ENCODE peak calls at places on chromosomes 7 and 10, in six cellular contexts. One of them, this sample, is unnamed.

GRCh38 chr10:119643306-119644214 is 7.6 kb upstream of the BAG3 start:
- DNase-seq in IMR-90: no peak
- DNase-seq in GM12865: no peak
- DNase-seq in GM12878: no peak
- DNase-seq in fibroblast of lung: peak; percentile 55
- DNase-seq in Panc1: no peak
- DNase-seq in this sample: no peak

GRCh38 chr10:119120413-119120867 is 16.5 kb downstream of the DENND10 start:
- DNase-seq in IMR-90: peak; percentile 83
- DNase-seq in GM12865: peak; percentile 90
- DNase-seq in GM12878: peak; percentile 88
- DNase-seq in fibroblast of lung: peak; percentile 68
- DNase-seq in Panc1: no peak
- DNase-seq in this sample: no peak

GRCh38 chr10:74585231-74586087 is 240.9 kb upstream of the KAT6B start:
- DNase-seq in IMR-90: peak; percentile 0
- DNase-seq in GM12865: peak; percentile 91
- DNase-seq in GM12878: peak; percentile 96
- DNase-seq in fibroblast of lung: no peak
- DNase-seq in Panc1: no peak
- DNase-seq in this sample: peak; percentile 74

GRCh38 chr7:133315332-133316040 is 62.6 kb downstream of the EXOC4 start:
- DNase-seq in IMR-90: peak; percentile 75
- DNase-seq in GM12865: no peak
- DNase-seq in GM12878: no peak
- DNase-seq in fibroblast of lung: peak; percentile 79
- DNase-seq in Panc1: no peak
- DNase-seq in this sample: no peak

GRCh38 chr10:113854757-113855626 is 531 bp downstream of the NHLRC2 start:
- DNase-seq in IMR-90: peak; percentile 28
- DNase-seq in GM12865: peak; percentile 80
- DNase-seq in GM12878: no peak
- DNase-seq in fibroblast of lung: peak; percentile 51
- DNase-seq in Panc1: no peak
- DNase-seq in this sample: peak; percentile 81

GRCh38 chr7:118169146-118169545 is 14.8 kb upstream of the LSM8 start:
- DNase-seq in IMR-90: peak; percentile 41
- DNase-seq in GM12865: no peak
- DNase-seq in GM12878: no peak
- DNase-seq in fibroblast of lung: peak; percentile 28
- DNase-seq in Panc1: no peak
- DNase-seq in this sample: no peak

GRCh38 chr7:16677978-16678494 is 32.1 kb downstream of the BZW2 start:
- DNase-seq in IMR-90: no peak
- DNase-seq in GM12865: no peak
- DNase-seq in GM12878: no peak
- DNase-seq in fibroblast of lung: no peak
- DNase-seq in Panc1: no peak
- DNase-seq in this sample: no peak

GRCh38 chr10:107971411-107971810 is 806.9 kb upstream of the SORCS1 start:
- DNase-seq in IMR-90: no peak
- DNase-seq in GM12865: no peak
- DNase-seq in GM12878: no peak
- DNase-seq in fibroblast of lung: peak; percentile 57
- DNase-seq in Panc1: no peak
- DNase-seq in this sample: no peak

GRCh38 chr7:91632948-91633519 is 247.5 kb downstream of the MTERF1 start:
- DNase-seq in IMR-90: no peak
- DNase-seq in GM12865: no peak
- DNase-seq in GM12878: no peak
- DNase-seq in fibroblast of lung: no peak
- DNase-seq in Panc1: no peak
- DNase-seq in this sample: no peak

GRCh38 chr10:33800545-33800944 is 466.1 kb upstream of the NRP1 start:
- DNase-seq in IMR-90: peak; percentile 11
- DNase-seq in GM12865: no peak
- DNase-seq in GM12878: no peak
- DNase-seq in fibroblast of lung: peak; percentile 3
- DNase-seq in Panc1: no peak
- DNase-seq in this sample: no peak

GRCh38 chr10:29481906-29482440 is 152.8 kb downstream of the SVIL start:
- DNase-seq in IMR-90: no peak
- DNase-seq in GM12865: no peak
- DNase-seq in GM12878: no peak
- DNase-seq in fibroblast of lung: no peak
- DNase-seq in Panc1: no peak
- DNase-seq in this sample: no peak

GRCh38 chr10:44316187-44316921 is 68.5 kb downstream of the CXCL12 start:
- DNase-seq in IMR-90: no peak
- DNase-seq in GM12865: peak; percentile 66
- DNase-seq in GM12878: no peak
- DNase-seq in fibroblast of lung: no peak
- DNase-seq in Panc1: no peak
- DNase-seq in this sample: no peak

GRCh38 chr10:128491686-128492085 is 365.5 kb upstream of the MKI67 start:
- DNase-seq in IMR-90: no peak
- DNase-seq in GM12865: no peak
- DNase-seq in GM12878: no peak
- DNase-seq in fibroblast of lung: no peak
- DNase-seq in Panc1: no peak
- DNase-seq in this sample: no peak

GRCh38 chr10:50497758-50498157 is 126.0 kb downstream of the SGMS1 start:
- DNase-seq in IMR-90: peak; percentile 86
- DNase-seq in GM12865: peak; percentile 90
- DNase-seq in GM12878: peak; percentile 83
- DNase-seq in fibroblast of lung: peak; percentile 86
- DNase-seq in Panc1: no peak
- DNase-seq in this sample: no peak

GRCh38 chr10:70367195-70367796 is 15.1 kb downstream of the LRRC20 start:
- DNase-seq in IMR-90: peak; percentile 94
- DNase-seq in GM12865: no peak
- DNase-seq in GM12878: no peak
- DNase-seq in fibroblast of lung: peak; percentile 85
- DNase-seq in Panc1: no peak
- DNase-seq in this sample: no peak

GRCh38 chr7:47571355-47572100 is 10.4 kb downstream of the TNS3 start:
- DNase-seq in IMR-90: peak; percentile 95
- DNase-seq in GM12865: no peak
- DNase-seq in GM12878: no peak
- DNase-seq in fibroblast of lung: peak; percentile 97
- DNase-seq in Panc1: no peak
- DNase-seq in this sample: no peak

GRCh38 chr10:61830846-61831273 is 70.6 kb upstream of the ARID5B start:
- DNase-seq in IMR-90: no peak
- DNase-seq in GM12865: no peak
- DNase-seq in GM12878: no peak
- DNase-seq in fibroblast of lung: no peak
- DNase-seq in Panc1: no peak
- DNase-seq in this sample: no peak

GRCh38 chr7:142134944-142135343 is 23.4 kb downstream of the MGAM2 start:
- DNase-seq in IMR-90: no peak
- DNase-seq in GM12865: no peak
- DNase-seq in GM12878: no peak
- DNase-seq in fibroblast of lung: no peak
- DNase-seq in Panc1: no peak
- DNase-seq in this sample: no peak

GRCh38 chr7:43649755-43650274 is 66.9 kb downstream of the STK17A start:
- DNase-seq in IMR-90: peak; percentile 50
- DNase-seq in GM12865: peak; percentile 96
- DNase-seq in GM12878: peak; percentile 97
- DNase-seq in fibroblast of lung: peak; percentile 42
- DNase-seq in Panc1: no peak
- DNase-seq in this sample: no peak

GRCh38 chr7:158187055-158187770 is 400.4 kb downstream of the PTPRN2 start:
- DNase-seq in IMR-90: no peak
- DNase-seq in GM12865: no peak
- DNase-seq in GM12878: no peak
- DNase-seq in fibroblast of lung: peak; percentile 61
- DNase-seq in Panc1: no peak
- DNase-seq in this sample: no peak

GRCh38 chr10:95767884-95768556 is 12.1 kb downstream of the ENTPD1 start:
- DNase-seq in IMR-90: peak; percentile 66
- DNase-seq in GM12865: peak; percentile 88
- DNase-seq in GM12878: no peak
- DNase-seq in fibroblast of lung: peak; percentile 10
- DNase-seq in Panc1: no peak
- DNase-seq in this sample: no peak

GRCh38 chr10:14282271-14282670 is 48.5 kb downstream of the FRMD4A start:
- DNase-seq in IMR-90: peak; percentile 44
- DNase-seq in GM12865: no peak
- DNase-seq in GM12878: no peak
- DNase-seq in fibroblast of lung: peak; percentile 60
- DNase-seq in Panc1: no peak
- DNase-seq in this sample: peak; percentile 12

GRCh38 chr7:117066668-117067067 is 113.4 kb downstream of the ST7 start:
- DNase-seq in IMR-90: no peak
- DNase-seq in GM12865: no peak
- DNase-seq in GM12878: no peak
- DNase-seq in fibroblast of lung: no peak
- DNase-seq in Panc1: no peak
- DNase-seq in this sample: peak; percentile 14

GRCh38 chr7:16080131-16080530 is 341.2 kb downstream of the CRPPA start:
- DNase-seq in IMR-90: no peak
- DNase-seq in GM12865: no peak
- DNase-seq in GM12878: no peak
- DNase-seq in fibroblast of lung: no peak
- DNase-seq in Panc1: no peak
- DNase-seq in this sample: no peak

GRCh38 chr7:108310351-108310750 is 145.9 kb downstream of the NRCAM start:
- DNase-seq in IMR-90: no peak
- DNase-seq in GM12865: no peak
- DNase-seq in GM12878: no peak
- DNase-seq in fibroblast of lung: peak; percentile 67
- DNase-seq in Panc1: no peak
- DNase-seq in this sample: no peak

GRCh38 chr7:134737561-134738353 is 41.7 kb upstream of the CALD1 start:
- DNase-seq in IMR-90: peak; percentile 83
- DNase-seq in GM12865: peak; percentile 66
- DNase-seq in GM12878: peak; percentile 36
- DNase-seq in fibroblast of lung: peak; percentile 98
- DNase-seq in Panc1: no peak
- DNase-seq in this sample: peak; percentile 37

GRCh38 chr10:63977329-63977923 is 456.2 kb downstream of the REEP3 start:
- DNase-seq in IMR-90: peak; percentile 13
- DNase-seq in GM12865: peak; percentile 72
- DNase-seq in GM12878: no peak
- DNase-seq in fibroblast of lung: no peak
- DNase-seq in Panc1: peak; percentile 2
- DNase-seq in this sample: peak; percentile 68

GRCh38 chr10:14436233-14436632 is 105.5 kb upstream of the FRMD4A start:
- DNase-seq in IMR-90: no peak
- DNase-seq in GM12865: no peak
- DNase-seq in GM12878: no peak
- DNase-seq in fibroblast of lung: no peak
- DNase-seq in Panc1: no peak
- DNase-seq in this sample: no peak

DNA sequence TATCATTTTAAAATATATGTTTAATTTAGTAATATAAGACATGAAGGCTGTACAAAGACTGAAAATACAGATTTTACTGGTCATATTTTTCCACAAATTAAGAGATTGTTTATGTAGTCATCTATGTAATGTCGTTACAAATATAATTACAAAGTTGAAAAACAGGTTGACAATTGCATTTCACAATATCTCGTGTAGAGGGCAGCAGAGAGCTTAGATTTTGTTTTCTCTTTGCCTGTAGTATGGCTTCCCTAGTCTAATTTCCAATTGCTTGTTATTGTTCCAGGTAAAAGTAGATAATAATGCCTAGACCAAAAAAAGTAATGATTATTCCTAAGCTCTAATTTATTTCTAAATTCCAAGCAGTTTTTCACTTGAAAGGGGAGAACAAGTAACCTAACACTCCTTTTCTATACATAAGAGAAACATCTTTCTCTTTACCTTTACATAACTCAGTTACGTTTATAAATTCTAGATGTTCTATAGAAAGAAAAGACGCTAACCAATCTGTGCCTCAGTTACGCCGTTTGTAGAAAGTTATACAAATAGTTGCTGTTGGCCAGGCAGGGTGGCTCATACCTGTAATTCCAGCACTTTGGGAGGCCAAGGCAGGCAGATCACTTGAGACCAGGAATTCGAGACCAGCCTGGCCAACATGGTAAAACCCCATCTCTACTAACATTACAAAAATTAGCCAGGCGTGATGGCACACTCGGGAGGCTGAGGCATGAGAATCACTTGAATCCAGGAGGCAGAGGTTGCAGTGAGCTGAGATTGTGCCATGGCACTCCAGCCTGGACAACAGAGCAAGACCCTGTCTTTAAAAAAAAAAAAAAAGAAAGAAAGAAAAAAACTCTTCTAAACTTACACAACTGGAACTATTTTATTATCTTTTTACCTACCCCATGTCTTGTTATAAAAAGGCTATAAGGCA is 30.0 kb downstream of the NET1 start:
- DNase-seq in IMR-90: peak; percentile 55
- DNase-seq in GM12865: peak; percentile 59
- DNase-seq in GM12878: no peak
- DNase-seq in fibroblast of lung: no peak
- DNase-seq in Panc1: no peak
- DNase-seq in this sample: peak; percentile 51
- TF ChIP-seq CTCF in IMR-90: peak; percentile 81
- TF ChIP-seq CTCF in GM12865: peak; percentile 58
- TF ChIP-seq CTCF in GM12878: peak; percentile 71
- TF ChIP-seq CTCF in fibroblast of lung: peak; percentile 54
- TF ChIP-seq CTCF in Panc1: peak; percentile 62
- TF ChIP-seq CTCF in this sample: peak; percentile 75

DNA sequence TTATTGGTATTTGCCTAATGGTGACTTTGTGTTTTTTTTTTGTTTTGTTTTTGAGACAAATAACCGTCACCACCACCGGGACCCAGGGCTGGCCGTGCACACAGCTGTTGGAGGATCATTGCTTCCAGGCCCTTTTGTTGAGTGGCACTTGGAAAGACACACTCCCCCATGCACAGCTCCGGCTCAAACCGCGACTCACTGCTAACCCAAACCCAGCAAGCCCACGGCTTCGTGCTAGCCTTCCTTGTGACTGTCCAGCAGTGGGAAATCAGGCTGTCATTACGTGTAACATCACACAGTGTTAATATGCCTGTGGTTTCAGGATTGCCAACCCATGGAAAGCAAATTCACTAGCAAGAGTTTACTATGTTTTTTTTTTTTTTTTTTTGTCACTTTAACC is 17.4 kb downstream of the BNIP3 start:
- DNase-seq in IMR-90: peak; percentile 8
- DNase-seq in GM12865: no peak
- DNase-seq in GM12878: no peak
- DNase-seq in fibroblast of lung: no peak
- DNase-seq in Panc1: no peak
- DNase-seq in this sample: no peak
- TF ChIP-seq CTCF in IMR-90: no peak
- TF ChIP-seq CTCF in GM12865: no peak
- TF ChIP-seq CTCF in GM12878: no peak
- TF ChIP-seq CTCF in fibroblast of lung: no peak
- TF ChIP-seq CTCF in Panc1: no peak
- TF ChIP-seq CTCF in this sample: no peak

GRCh38 chr7:36001546-36001945 is 151.5 kb upstream of the EEPD1 start:
- DNase-seq in IMR-90: peak; percentile 40
- DNase-seq in GM12865: no peak
- DNase-seq in GM12878: no peak
- DNase-seq in fibroblast of lung: peak; percentile 23
- DNase-seq in Panc1: no peak
- DNase-seq in this sample: no peak
- TF ChIP-seq CTCF in IMR-90: no peak
- TF ChIP-seq CTCF in GM12865: no peak
- TF ChIP-seq CTCF in GM12878: no peak
- TF ChIP-seq CTCF in fibroblast of lung: no peak
- TF ChIP-seq CTCF in Panc1: no peak
- TF ChIP-seq CTCF in this sample: no peak

GRCh38 chr7:151876899-151877777 is at the start of gene PRKAG2:
- DNase-seq in IMR-90: no peak
- DNase-seq in GM12865: peak; percentile 68
- DNase-seq in GM12878: no peak
- DNase-seq in fibroblast of lung: peak; percentile 15
- DNase-seq in Panc1: no peak
- DNase-seq in this sample: peak; percentile 83
- TF ChIP-seq CTCF in IMR-90: no peak
- TF ChIP-seq CTCF in GM12865: no peak
- TF ChIP-seq CTCF in GM12878: no peak
- TF ChIP-seq CTCF in fibroblast of lung: no peak
- TF ChIP-seq CTCF in Panc1: peak; percentile 31
- TF ChIP-seq CTCF in this sample: no peak